ENCODE peak calls at places on chromosome 14, in seven cellular contexts. G, D, T, I, L, W and M are unnamed samples.

GRCh38 chr14:55340482-55340881 is 69.3 kb downstream of the FBXO34 start:
- DNase-seq in G (no peak), D (no peak), T (no peak), I (no peak), L (no peak), W (no peak), M (no peak)

GRCh38 chr14:96167224-96168148 is 37.2 kb upstream of the BDKRB2 start:
- DNase-seq in G (peak), D (peak), T (peak), I (no peak), L (peak), W (peak), M (no peak)

GRCh38 chr14:72907886-72908285 is 14.0 kb upstream of the DPF3 start:
- DNase-seq in G (peak), D (peak), T (peak), I (no peak), L (peak), W (peak), M (no peak)

GRCh38 chr14:86838363-86838762 is 1154.6 kb downstream of the GALC start:
- DNase-seq in G (no peak), D (no peak), T (no peak), I (no peak), L (no peak), W (no peak), M (no peak)

GRCh38 chr14:103155826-103156394 is 32.6 kb downstream of the TNFAIP2 start:
- DNase-seq in G (no peak), D (no peak), T (no peak), I (no peak), L (peak), W (no peak), M (no peak)

GRCh38 chr14:51262868-51263267 is 22.8 kb downstream of the TMX1 start:
- DNase-seq in G (no peak), D (no peak), T (no peak), I (no peak), L (no peak), W (no peak), M (no peak)

GRCh38 chr14:29587046-29587445 is 340.6 kb downstream of the PRKD1 start:
- DNase-seq in G (no peak), D (no peak), T (no peak), I (no peak), L (no peak), W (no peak), M (no peak)

GRCh38 chr14:20522332-20522731 is 17.0 kb downstream of the RNASE10 start:
- DNase-seq in G (no peak), D (no peak), T (no peak), I (no peak), L (no peak), W (no peak), M (no peak)

GRCh38 chr14:51094282-51094821 is 553 bp downstream of the TRIM9 start:
- DNase-seq in G (no peak), D (no peak), T (no peak), I (no peak), L (peak), W (no peak), M (no peak)

GRCh38 chr14:92143309-92143708 is 21.5 kb downstream of the CPSF2 start:
- DNase-seq in G (no peak), D (no peak), T (no peak), I (no peak), L (no peak), W (no peak), M (no peak)

GRCh38 chr14:68666899-68667298 is 126.0 kb downstream of the ZFP36L1 start:
- DNase-seq in G (no peak), D (no peak), T (no peak), I (no peak), L (no peak), W (no peak), M (no peak)

GRCh38 chr14:64232095-64232830 is 61.9 kb downstream of the ESR2 start:
- DNase-seq in G (peak), D (peak), T (peak), I (no peak), L (no peak), W (peak), M (no peak)
- H3K27ac ChIP-seq in G (peak), D (peak), T (no peak), I (peak), L (no peak), W (peak), M (no peak)

GRCh38 chr14:61344437-61345143 is 23.2 kb downstream of the PRKCH start:
- DNase-seq in G (no peak), D (no peak), T (no peak), I (no peak), L (no peak), W (no peak), M (no peak)

GRCh38 chr14:61345144-61345482 is 23.7 kb downstream of the PRKCH start:
- DNase-seq in G (no peak), D (no peak), T (no peak), I (no peak), L (no peak), W (no peak), M (no peak)

GRCh38 chr14:61343471-61343870 is 22.1 kb downstream of the PRKCH start:
- DNase-seq in G (no peak), D (no peak), T (no peak), I (no peak), L (no peak), W (no peak), M (no peak)

GRCh38 chr14:61342941-61343340 is 21.6 kb downstream of the PRKCH start:
- DNase-seq in G (no peak), D (no peak), T (no peak), I (no peak), L (no peak), W (no peak), M (no peak)

GRCh38 chr14:61343991-61344405 is 22.6 kb downstream of the PRKCH start:
- DNase-seq in G (no peak), D (no peak), T (no peak), I (no peak), L (no peak), W (no peak), M (no peak)
- TF ChIP-seq CTCF in G (no peak), D (no peak), T (no peak), I (no peak), L (no peak), W (no peak), M (no peak)

GRCh38 chr14:52759145-52759544 is 29.2 kb downstream of the STYX start:
- DNase-seq in G (no peak), D (no peak), T (no peak), I (no peak), L (no peak), W (no peak), M (no peak)

GRCh38 chr14:52755607-52756316 is 25.8 kb downstream of the STYX start:
- DNase-seq in G (no peak), D (no peak), T (no peak), I (no peak), L (no peak), W (no peak), M (no peak)
- H3K27ac ChIP-seq in G (no peak), D (no peak), T (no peak), I (no peak), L (no peak), W (no peak), M (no peak)

GRCh38 chr14:100855256-100855930 is 29.5 kb downstream of the MEG3 start:
- DNase-seq in G (no peak), D (no peak), T (no peak), I (no peak), L (no peak), W (no peak), M (no peak)
- TF ChIP-seq CTCF in G (no peak), D (peak), T (no peak), I (no peak), L (peak), W (no peak), M (no peak)

DNA sequence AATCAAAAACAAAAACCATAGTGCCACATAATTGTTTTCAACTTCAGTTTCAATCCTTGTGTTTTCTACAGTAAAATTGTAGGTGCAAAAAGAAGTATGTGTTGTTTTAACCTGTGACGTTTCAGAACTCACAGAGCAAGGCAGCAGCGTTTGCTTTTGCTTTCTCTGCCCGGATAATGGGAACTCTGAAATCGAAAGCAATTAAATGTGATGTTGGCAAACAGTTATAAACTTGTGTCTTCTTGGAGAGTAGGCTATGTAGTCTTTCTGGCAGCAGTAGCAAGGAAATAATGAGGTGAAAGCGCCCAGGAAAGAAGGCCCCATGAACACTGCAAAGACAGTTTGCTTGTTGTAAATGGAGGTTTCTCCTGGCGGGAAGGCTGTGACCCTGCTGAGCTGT is 39.1 kb downstream of the FNTB start:
- DNase-seq in G (no peak), D (no peak), T (no peak), I (no peak), L (no peak), W (peak), M (no peak)
- H3K27ac ChIP-seq in G (no peak), D (no peak), T (no peak), I (no peak), L (no peak), W (no peak), M (no peak)

DNA sequence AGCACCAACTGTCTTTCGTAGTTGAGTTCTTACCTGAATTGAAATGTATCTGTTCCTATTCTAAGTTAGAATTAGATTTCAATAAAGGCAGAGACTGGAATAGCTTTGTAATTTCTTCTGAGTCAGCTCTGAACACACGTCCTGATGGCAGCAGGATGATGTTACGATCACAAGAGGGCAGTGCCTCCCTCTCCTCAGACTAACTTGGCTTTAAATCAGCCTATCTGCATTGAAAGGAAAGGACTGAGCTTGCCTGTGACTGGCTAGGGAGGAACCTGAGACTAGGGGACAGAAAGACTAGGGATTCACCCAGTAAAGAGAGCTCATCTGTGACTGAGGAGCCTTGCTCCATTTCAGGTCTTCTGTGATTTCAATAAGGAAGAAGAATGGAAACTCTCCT is 323.7 kb upstream of the OR4E1 start:
- DNase-seq in G (no peak), D (peak), T (peak), I (no peak), L (peak), W (peak), M (no peak)
- TF ChIP-seq CTCF in G (no peak), D (peak), T (peak), I (peak), L (peak), W (no peak), M (no peak)

GRCh38 chr14:100069161-100069800 is 4.1 kb downstream of the EVL start:
- DNase-seq in G (no peak), D (no peak), T (no peak), I (no peak), L (no peak), W (no peak), M (no peak)
- H3K27ac ChIP-seq in G (no peak), D (no peak), T (no peak), I (no peak), L (no peak), W (no peak), M (peak)

GRCh38 chr14:64465856-64466554 is 706 bp downstream of the AKAP5 start:
- DNase-seq in G (peak), D (peak), T (no peak), I (no peak), L (peak), W (peak), M (no peak)
- TF ChIP-seq CTCF in G (peak), D (peak), T (peak), I (no peak), L (peak), W (peak), M (no peak)